ENCODE peak calls at places on chromosomes 7 and 10, in seven cellular contexts. F is breast epithelium, U is osteoblast, J is left lung, P is AG09309, V is fibroblast of the aortic adventitia, L is GM20000. O is an unnamed sample.

GRCh38 chr7:112449353-112449752 is 907 bp upstream of the IFRD1 start:
- DNase-seq in F (no peak), U (peak; percentile 75), J (no peak), P (no peak), V (peak; percentile 29), L (no peak), O (no peak)

GRCh38 chr7:41816111-41816510 is 113.2 kb upstream of the INHBA start:
- DNase-seq in F (no peak), U (no peak), J (no peak), P (no peak), V (no peak), L (peak; percentile 24), O (no peak)

GRCh38 chr10:73368238-73368637 is 9.6 kb upstream of the CFAP70 start:
- DNase-seq in F (no peak), U (no peak), J (no peak), P (no peak), V (no peak), L (no peak), O (no peak)

GRCh38 chr7:156640949-156641485 is 443 bp downstream of the RNF32 start:
- DNase-seq in F (no peak), U (peak; percentile 56), J (no peak), P (no peak), V (peak; percentile 37), L (peak; percentile 62), O (no peak)

GRCh38 chr7:128410092-128410665 is 397 bp upstream of the IMPDH1 start:
- DNase-seq in F (peak; percentile 68), U (peak; percentile 94), J (peak; percentile 90), P (peak; percentile 41), V (peak; percentile 81), L (peak; percentile 56), O (peak; percentile 45)

GRCh38 chr7:30656611-30657010 is 25.6 kb downstream of the CRHR2 start:
- DNase-seq in F (no peak), U (peak; percentile 84), J (no peak), P (no peak), V (no peak), L (no peak), O (no peak)

GRCh38 chr7:27158436-27159277 is 2.2 kb upstream of the HOXA7 start:
- DNase-seq in F (no peak), U (no peak), J (peak; percentile 70), P (no peak), V (no peak), L (no peak), O (no peak)

GRCh38 chr7:135712182-135712782 is 15.7 kb downstream of the SLC13A4 start:
- DNase-seq in F (no peak), U (no peak), J (no peak), P (no peak), V (no peak), L (no peak), O (no peak)

GRCh38 chr7:154842608-154843007 is 160.3 kb downstream of the PAXIP1 start:
- DNase-seq in F (no peak), U (no peak), J (no peak), P (no peak), V (no peak), L (no peak), O (no peak)

GRCh38 chr10:112295853-112296830 is 12.9 kb downstream of the TECTB start:
- DNase-seq in F (no peak), U (no peak), J (no peak), P (peak; percentile 55), V (peak; percentile 32), L (no peak), O (no peak)

GRCh38 chr7:77442631-77443420 is 26.7 kb upstream of the GSAP start:
- DNase-seq in F (no peak), U (no peak), J (no peak), P (no peak), V (no peak), L (no peak), O (no peak)

GRCh38 chr7:37081436-37081835 is 357.1 kb upstream of the AOAH start:
- DNase-seq in F (no peak), U (no peak), J (no peak), P (no peak), V (no peak), L (no peak), O (no peak)

GRCh38 chr10:19730848-19731247 is 85.4 kb upstream of the PLXDC2 start:
- DNase-seq in F (no peak), U (no peak), J (no peak), P (no peak), V (no peak), L (no peak), O (no peak)

GRCh38 chr10:113957013-113957412 is 86.7 kb upstream of the ADRB1 start:
- DNase-seq in F (peak; percentile 42), U (no peak), J (no peak), P (peak; percentile 52), V (peak; percentile 81), L (no peak), O (no peak)

GRCh38 chr10:130141878-130142277 is 5.7 kb downstream of the GLRX3 start:
- DNase-seq in F (no peak), U (no peak), J (no peak), P (no peak), V (no peak), L (peak; percentile 68), O (no peak)

GRCh38 chr10:80501381-80501912 is 36.3 kb upstream of the SH2D4B start:
- DNase-seq in F (no peak), U (peak; percentile 29), J (no peak), P (no peak), V (no peak), L (no peak), O (no peak)

GRCh38 chr7:90298145-90299038 is 22.7 kb downstream of the FAM237B start:
- DNase-seq in F (no peak), U (peak; percentile 44), J (no peak), P (peak; percentile 44), V (peak; percentile 89), L (peak; percentile 40), O (no peak)

GRCh38 chr7:129780257-129781127 is 169.0 kb downstream of the NRF1 start:
- DNase-seq in F (peak; percentile 78), U (peak; percentile 90), J (peak; percentile 92), P (no peak), V (no peak), L (no peak), O (peak; percentile 62)

GRCh38 chr7:53035499-53036412 is at the start of gene POM121L12:
- DNase-seq in F (no peak), U (peak; percentile 39), J (peak; percentile 76), P (no peak), V (no peak), L (no peak), O (no peak)

GRCh38 chr7:22728416-22729029 is 1.5 kb downstream of the IL6 start:
- DNase-seq in F (no peak), U (peak; percentile 46), J (no peak), P (no peak), V (peak; percentile 87), L (no peak), O (no peak)

GRCh38 chr7:25553005-25553404 is 324.7 kb upstream of the NPVF start:
- DNase-seq in F (no peak), U (no peak), J (no peak), P (no peak), V (no peak), L (no peak), O (no peak)

GRCh38 chr7:135236727-135237126 is 3.1 kb downstream of the STRA8 start:
- DNase-seq in F (no peak), U (no peak), J (no peak), P (no peak), V (no peak), L (peak; percentile 75), O (no peak)

GRCh38 chr7:1668932-1669485 is 1.1 kb upstream of the ELFN1 start:
- DNase-seq in F (no peak), U (peak; percentile 95), J (peak; percentile 77), P (no peak), V (peak; percentile 25), L (no peak), O (peak; percentile 21)

DNA sequence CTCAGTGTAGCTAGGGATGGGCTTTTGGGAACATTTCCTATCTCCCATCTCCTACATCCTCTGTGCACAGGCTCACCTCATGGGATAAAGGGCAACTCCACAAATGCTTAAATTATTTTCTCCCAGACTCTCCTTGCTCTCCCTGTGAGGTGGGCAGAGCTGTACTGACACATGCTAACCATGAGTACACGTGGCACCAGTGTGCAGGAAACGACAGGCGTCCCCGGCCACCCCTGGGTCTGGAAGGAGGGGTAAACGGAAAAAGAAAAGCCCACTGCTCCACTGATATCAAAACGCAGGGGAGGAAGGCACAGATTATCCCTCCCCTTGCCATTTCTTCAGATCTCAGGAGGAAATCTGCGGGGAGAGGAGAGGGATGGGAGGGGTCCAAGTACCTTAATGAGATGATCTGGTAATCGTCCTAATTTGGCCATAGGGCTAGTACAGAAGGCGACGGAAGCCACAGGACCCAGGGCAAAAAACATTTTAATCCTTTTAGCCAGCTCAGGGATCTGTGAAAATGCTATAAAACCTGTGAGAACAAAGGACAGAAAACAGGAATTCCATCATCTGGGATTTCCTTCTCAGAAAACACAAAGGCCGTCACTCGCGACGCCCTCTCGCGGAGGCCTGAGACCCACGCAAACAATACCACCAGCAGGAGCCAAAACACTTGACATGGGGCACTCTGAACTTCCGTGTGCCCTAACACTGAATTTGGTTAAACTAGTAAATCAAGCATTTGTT is 17.8 kb upstream of the CH25H start:
- DNase-seq in F (no peak), U (no peak), J (peak; percentile 71), P (no peak), V (peak; percentile 22), L (no peak), O (no peak)
- TF ChIP-seq CTCF in F (peak; percentile 7), U (no peak), J (peak; percentile 16), P (no peak), V (peak; percentile 42), L (no peak), O (no peak)

GRCh38 chr10:37763132-37763531 is 94.3 kb downstream of the ZNF248 start:
- DNase-seq in F (no peak), U (no peak), J (no peak), P (no peak), V (no peak), L (no peak), O (no peak)
- TF ChIP-seq CTCF in F (no peak), U (no peak), J (no peak), P (no peak), V (no peak), L (no peak), O (no peak)

DNA sequence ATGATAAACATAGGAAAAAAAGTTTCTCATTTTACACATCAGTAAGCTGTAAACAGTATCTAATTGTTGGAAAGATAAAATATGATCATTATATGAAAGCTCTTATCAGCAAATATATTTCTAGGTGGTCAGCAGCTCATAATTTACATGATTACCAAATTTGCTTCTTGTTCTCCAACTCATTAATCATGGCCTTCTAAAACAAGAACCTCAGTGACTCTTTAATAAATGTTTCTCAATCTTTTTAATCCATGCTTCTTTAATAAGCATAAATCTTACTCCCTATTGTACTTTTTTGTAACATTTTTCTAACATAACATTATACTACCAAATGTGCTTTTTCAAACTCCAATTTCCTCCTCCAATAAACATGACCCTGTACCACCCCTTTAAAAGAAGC is 5.9 kb downstream of the ITGB1 start:
- DNase-seq in F (no peak), U (no peak), J (no peak), P (no peak), V (no peak), L (no peak), O (no peak)
- TF ChIP-seq CTCF in F (no peak), U (no peak), J (no peak), P (no peak), V (no peak), L (no peak), O (no peak)

DNA sequence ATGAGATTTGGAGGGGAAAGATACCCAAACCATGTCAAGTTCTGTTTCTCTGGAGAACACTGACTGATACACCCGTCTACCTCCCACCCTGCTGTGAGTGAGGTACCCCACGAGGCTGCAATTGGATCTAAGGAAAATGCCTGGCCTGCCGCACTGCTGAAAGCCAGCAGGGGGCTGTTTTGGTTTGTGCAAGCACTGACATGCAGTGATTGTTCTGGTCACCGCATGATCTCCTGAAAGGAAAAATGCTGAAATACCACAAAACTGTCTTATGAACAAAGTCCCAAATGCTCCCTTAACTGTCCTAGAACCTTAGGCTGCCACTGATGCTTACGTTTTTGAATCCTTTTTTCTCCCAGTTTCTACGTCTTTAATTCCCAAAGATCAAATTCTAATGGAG is 132.7 kb downstream of the JCAD start:
- DNase-seq in F (peak; percentile 54), U (peak; percentile 83), J (no peak), P (peak; percentile 21), V (peak; percentile 71), L (no peak), O (no peak)
- TF ChIP-seq CTCF in F (peak; percentile 32), U (peak; percentile 69), J (no peak), P (peak; percentile 83), V (peak; percentile 71), L (no peak), O (no peak)